ENCODE peak calls at places on chromosomes 3 and 15, in six cellular contexts. R, Z, J, I, O and S are unnamed samples.

GRCh38 chr15:83118968-83119367 is 11.5 kb downstream of the TM6SF1 start:
- DNase-seq in R (no peak), Z (no peak), J (no peak), I (no peak), O (no peak), S (no peak)

GRCh38 chr15:98547741-98548166 is 100.6 kb upstream of the IGF1R start:
- DNase-seq in R (no peak), Z (no peak), J (peak), I (peak), O (no peak), S (no peak)

GRCh38 chr3:141050576-141050912 is 603 bp upstream of the SPSB4 start:
- DNase-seq in R (no peak), Z (no peak), J (no peak), I (no peak), O (no peak), S (no peak)

GRCh38 chr3:140292154-140292553 is 357.2 kb downstream of the CLSTN2 start:
- DNase-seq in R (no peak), Z (no peak), J (no peak), I (no peak), O (peak), S (no peak)

GRCh38 chr3:98971183-98971681 is 69.7 kb upstream of the DCBLD2 start:
- DNase-seq in R (no peak), Z (no peak), J (peak), I (peak), O (no peak), S (no peak)

GRCh38 chr3:39808467-39809180 is 785 bp upstream of the MYRIP start:
- DNase-seq in R (no peak), Z (no peak), J (no peak), I (no peak), O (no peak), S (no peak)

GRCh38 chr15:32781781-32782180 is 64.0 kb downstream of the GREM1 start:
- DNase-seq in R (no peak), Z (no peak), J (no peak), I (no peak), O (no peak), S (no peak)

GRCh38 chr3:63467392-63467791 is 185.1 kb upstream of the SNTN start:
- DNase-seq in R (no peak), Z (no peak), J (no peak), I (no peak), O (no peak), S (no peak)

GRCh38 chr3:152403632-152404066 is 134.9 kb downstream of the MBNL1 start:
- DNase-seq in R (no peak), Z (no peak), J (peak), I (no peak), O (no peak), S (no peak)

GRCh38 chr3:127478922-127479321 is 111.6 kb downstream of the TPRA1 start:
- DNase-seq in R (no peak), Z (no peak), J (no peak), I (no peak), O (no peak), S (no peak)

GRCh38 chr3:58164916-58165821 is 45.6 kb downstream of the DNASE1L3 start:
- DNase-seq in R (no peak), Z (no peak), J (no peak), I (no peak), O (no peak), S (no peak)